ENCODE peak calls at places on chromosomes 12 and 14, in five cellular contexts. X, N, F, D and K are unnamed samples.

GRCh38 chr14:101473045-101473729 is 88.1 kb upstream of the DIO3 start:
- DNase-seq in N (peak), F (no peak), X (no peak), D (no peak), K (no peak)

GRCh38 chr12:31005256-31005943 is 68.3 kb upstream of the DDX11 start:
- DNase-seq in X (no peak), N (no peak), D (no peak), F (no peak), K (no peak)

GRCh38 chr12:100141998-100142850 is 450 bp downstream of the BLTP3B start:
- DNase-seq in X (peak), D (peak), N (peak), F (peak), K (peak)

GRCh38 chr12:67827820-67828383 is 161.3 kb upstream of the IFNG-AS1 start:
- DNase-seq in D (peak), X (peak), F (no peak), N (no peak), K (peak)

GRCh38 chr12:56029666-56030293 is 8.9 kb downstream of the IKZF4 start:
- DNase-seq in D (peak), N (peak), X (peak), F (peak), K (peak)

GRCh38 chr14:105914738-105915385 is 388.5 kb downstream of the TMEM121 start:
- DNase-seq in N (no peak), F (no peak), X (no peak), D (no peak), K (no peak)

GRCh38 chr12:93032748-93033147 is 103.7 kb upstream of the EEA1 start:
- DNase-seq in F (no peak), D (no peak), N (no peak), X (no peak), K (no peak)

GRCh38 chr12:79439179-79439825 is 251.5 kb downstream of the PAWR start:
- DNase-seq in N (no peak), D (no peak), X (no peak), F (no peak), K (no peak)

GRCh38 chr14:63938198-63939005 is 85.6 kb downstream of the SYNE2 start:
- DNase-seq in F (peak), N (no peak), D (no peak), X (no peak), K (no peak)

GRCh38 chr12:52901715-52902541 is 2.9 kb downstream of the KRT8 start:
- DNase-seq in X (no peak), N (no peak), D (no peak), F (no peak), K (no peak)

GRCh38 chr12:131454418-131455217 is 256.3 kb upstream of the SFSWAP start:
- DNase-seq in D (peak), F (peak), N (peak), X (peak), K (peak)

GRCh38 chr12:103588680-103589079 is 1.6 kb downstream of the STAB2 start:
- DNase-seq in F (no peak), X (no peak), D (no peak), N (no peak), K (no peak)

GRCh38 chr12:13218641-13219040 is 22.1 kb downstream of the EMP1 start:
- DNase-seq in X (peak), N (no peak), F (no peak), D (no peak), K (no peak)

GRCh38 chr12:96882862-96883261 is 24.2 kb upstream of the NEDD1 start:
- DNase-seq in N (no peak), F (no peak), D (no peak), X (peak), K (peak)

GRCh38 chr14:52356025-52356424 is 41.9 kb downstream of the PTGER2 start:
- DNase-seq in N (no peak), F (no peak), D (no peak), X (no peak), K (peak)

GRCh38 chr14:56247495-56248087 is 129.4 kb downstream of the PELI2 start:
- DNase-seq in F (peak), D (no peak), N (no peak), X (peak), K (peak)

GRCh38 chr14:65850429-65851145 is 438.1 kb downstream of the FUT8 start:
- DNase-seq in X (no peak), F (no peak), D (no peak), N (no peak), K (peak)

GRCh38 chr12:118290130-118290529 is 82.6 kb downstream of the TAOK3 start:
- DNase-seq in F (no peak), N (no peak), D (peak), X (no peak), K (no peak)

GRCh38 chr12:132638541-132639408 is 20.2 kb downstream of the P2RX2 start:
- DNase-seq in D (peak), F (peak), X (peak), N (peak), K (peak)

GRCh38 chr14:75811862-75812505 is 150.9 kb downstream of the TTLL5 start:
- DNase-seq in D (no peak), F (no peak), N (no peak), X (no peak), K (no peak)

GRCh38 chr12:110698171-110698902 is 9.4 kb upstream of the HVCN1 start:
- DNase-seq in D (peak), X (peak), N (peak), F (peak), K (peak)

GRCh38 chr12:22543246-22544037 is 900 bp downstream of the C2CD5 start:
- DNase-seq in X (peak), F (peak), N (peak), D (peak), K (peak)

GRCh38 chr14:64693766-64694165 is 10.5 kb upstream of the PLEKHG3 start:
- DNase-seq in N (no peak), F (no peak), X (no peak), D (no peak), K (no peak)

GRCh38 chr14:26290007-26290530 is 307.8 kb downstream of the NOVA1 start:
- DNase-seq in X (peak), F (no peak), D (no peak), N (no peak), K (peak)

GRCh38 chr14:105098316-105098715 is 33.1 kb upstream of the GPR132 start:
- DNase-seq in N (no peak), X (no peak), F (no peak), D (no peak), K (no peak)

GRCh38 chr12:102539651-102540553 is 59.5 kb upstream of the IGF1 start:
- DNase-seq in D (peak), X (peak), N (peak), F (no peak), K (no peak)

GRCh38 chr12:45130881-45131281 is 80.0 kb upstream of the DBX2 start:
- DNase-seq in X (peak), F (peak), D (peak), N (peak), K (peak)

GRCh38 chr14:106277503-106277902 is 751.1 kb downstream of the TMEM121 start:
- DNase-seq in X (no peak), N (no peak), F (peak), D (no peak), K (no peak)

GRCh38 chr14:96274122-96274910 is 18.3 kb downstream of the BDKRB1 start:
- DNase-seq in X (peak), D (peak), N (no peak), F (no peak), K (no peak)

GRCh38 chr12:57611116-57611809 is at the start of gene ARHGEF25:
- DNase-seq in X (peak), D (peak), F (no peak), N (peak), K (peak)

GRCh38 chr12:46101121-46101869 is 110.9 kb upstream of the SCAF11 start:
- DNase-seq in N (peak), F (no peak), X (peak), D (peak), K (peak)

GRCh38 chr14:54310151-54310851 is 86.5 kb upstream of the CDKN3 start:
- DNase-seq in F (no peak), N (no peak), D (no peak), X (peak), K (peak)

GRCh38 chr12:68792952-68793351 is 15.0 kb upstream of the MDM2 start:
- DNase-seq in D (no peak), F (peak), X (peak), N (peak), K (peak)

GRCh38 chr14:61475316-61475715 is 153.9 kb downstream of the PRKCH start:
- DNase-seq in F (peak), D (peak), N (peak), X (peak), K (peak)

DNA sequence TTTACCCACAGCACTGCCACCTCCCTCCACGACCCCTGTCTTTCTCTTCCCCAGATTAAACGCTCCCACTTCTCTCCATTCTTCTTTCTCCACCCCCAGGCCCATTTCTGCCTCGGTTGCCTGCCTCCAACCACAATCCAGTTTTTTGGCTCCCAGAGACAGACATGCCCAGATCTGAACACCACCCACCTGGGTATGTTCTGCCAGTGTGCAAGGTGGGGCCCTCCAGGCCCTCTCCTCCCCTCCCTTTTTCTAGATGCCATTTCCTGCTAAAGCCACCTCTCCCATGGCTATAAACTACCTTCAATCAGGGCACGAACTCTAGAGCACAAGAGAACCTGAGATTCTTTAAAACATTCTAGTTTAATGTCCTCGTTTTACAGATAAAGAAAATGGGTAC is 63.3 kb downstream of the IRF2BPL start:
- DNase-seq in F (no peak), D (no peak), N (no peak), X (no peak), K (no peak)
- TF ChIP-seq EZH2phosphoT487 in F (no peak), D (no peak), N (no peak), X (no peak), K (no peak)

GRCh38 chr14:21987937-21988336 is 314.3 kb upstream of the OR4E1 start:
- DNase-seq in D (peak), F (peak), X (peak), N (peak), K (peak)
- TF ChIP-seq EZH2phosphoT487 in D (no peak), F (no peak), X (no peak), N (no peak), K (no peak)

GRCh38 chr12:6132496-6132895 is 8.0 kb upstream of the VWF start:
- DNase-seq in D (no peak), N (no peak), F (no peak), X (no peak), K (no peak)
- TF ChIP-seq EZH2phosphoT487 in D (no peak), N (no peak), F (no peak), X (no peak), K (no peak)

GRCh38 chr14:103680491-103681231 is 34.6 kb downstream of the XRCC3 start:
- DNase-seq in F (no peak), N (no peak), D (no peak), X (no peak), K (no peak)

GRCh38 chr14:103676881-103677675 is 38.2 kb downstream of the XRCC3 start:
- DNase-seq in N (no peak), D (no peak), F (no peak), X (no peak), K (peak)

GRCh38 chr14:103683139-103683538 is 32.1 kb downstream of the XRCC3 start:
- DNase-seq in X (no peak), F (no peak), D (no peak), N (no peak), K (no peak)

GRCh38 chr14:103675957-103676356 is 39.3 kb downstream of the XRCC3 start:
- DNase-seq in F (no peak), X (no peak), D (no peak), N (no peak), K (no peak)

GRCh38 chr14:103679351-103679750 is 35.9 kb downstream of the XRCC3 start:
- DNase-seq in X (peak), N (peak), D (no peak), F (peak), K (peak)
- TF ChIP-seq EZH2phosphoT487 in X (no peak), N (no peak), D (no peak), F (no peak), K (no peak)